ENCODE peak calls at places on chromosomes 13 and 19, in five cellular contexts. V is fibroblast of pulmonary artery, J is OCI-M1, O is aorta, N is fibroblast of villous mesenchyme. T is an unnamed sample.

GRCh38 chr13:36029171-36029570 is 102.0 kb downstream of the DCLK1 start:
- DNase-seq in V (peak), J (peak), O (no peak), N (no peak), T (no peak)

GRCh38 chr19:4455742-4456565 is 1.6 kb downstream of the UBXN6 start:
- DNase-seq in V (peak), J (no peak), O (no peak), N (peak), T (peak)

GRCh38 chr13:38735655-38736440 is 49.0 kb downstream of the FREM2 start:
- DNase-seq in V (no peak), J (no peak), O (no peak), N (no peak), T (no peak)

GRCh38 chr13:100644328-100644727 is 30.3 kb downstream of the TMTC4 start:
- DNase-seq in V (peak), J (no peak), O (no peak), N (peak), T (no peak)

GRCh38 chr19:48492925-48493717 is 18.5 kb downstream of the LMTK3 start:
- DNase-seq in V (peak), J (peak), O (peak), N (peak), T (peak)

GRCh38 chr19:42152876-42153275 is 20.6 kb upstream of the POU2F2 start:
- DNase-seq in V (no peak), J (no peak), O (no peak), N (no peak), T (no peak)

GRCh38 chr13:76708138-76708537 is 178.1 kb downstream of the KCTD12 start:
- DNase-seq in V (no peak), J (no peak), O (no peak), N (no peak), T (no peak)

GRCh38 chr13:100029930-100030329 is 48.3 kb downstream of the ZIC2 start:
- DNase-seq in V (no peak), J (no peak), O (no peak), N (no peak), T (no peak)

GRCh38 chr13:92196566-92197256 is 798.3 kb downstream of the GPC5 start:
- DNase-seq in V (peak), J (peak), O (no peak), N (no peak), T (no peak)

GRCh38 chr13:108895220-108895704 is 265.9 kb downstream of the MYO16 start:
- DNase-seq in V (peak), J (peak), O (no peak), N (peak), T (no peak)